ENCODE peak calls at places on chromosomes 11 and 22, in six cellular contexts. X, F, Q, A, D and L are unnamed samples.

GRCh38 chr22:38834991-38835390 is 8.8 kb downstream of the NPTXR start:
- DNase-seq in X (no peak), F (no peak), Q (no peak), A (no peak), D (no peak), L (no peak)

GRCh38 chr11:2802389-2803185 is 83.0 kb downstream of the CDKN1C start:
- DNase-seq in X (no peak), F (no peak), Q (peak), A (no peak), D (no peak), L (no peak)

GRCh38 chr22:22171357-22172218 is 73.0 kb upstream of the VPREB1 start:
- DNase-seq in X (peak), F (no peak), Q (peak), A (peak), D (no peak), L (no peak)

GRCh38 chr11:70233962-70234361 is 30.9 kb downstream of the FADD start:
- DNase-seq in X (no peak), F (no peak), Q (no peak), A (no peak), D (no peak), L (no peak)

GRCh38 chr22:44037519-44038370 is 13.6 kb downstream of the PARVB start:
- DNase-seq in X (peak), F (no peak), Q (no peak), A (peak), D (no peak), L (peak)

GRCh38 chr11:18235394-18235926 is 1.1 kb downstream of the SAA4 start:
- DNase-seq in X (no peak), F (no peak), Q (no peak), A (peak), D (no peak), L (no peak)

GRCh38 chr11:8268530-8269461 is 5.1 kb upstream of the LMO1 start:
- DNase-seq in X (no peak), F (peak), Q (no peak), A (peak), D (no peak), L (no peak)

GRCh38 chr11:126890561-126890960 is 110.0 kb downstream of the KIRREL3 start:
- DNase-seq in X (no peak), F (no peak), Q (peak), A (peak), D (peak), L (no peak)

GRCh38 chr11:106442032-106442431 is 364.6 kb downstream of the AASDHPPT start:
- DNase-seq in X (no peak), F (no peak), Q (no peak), A (no peak), D (no peak), L (no peak)

GRCh38 chr11:86741489-86742435 is 58.6 kb upstream of the PRSS23 start:
- DNase-seq in X (peak), F (no peak), Q (no peak), A (no peak), D (no peak), L (peak)
- H3K18ac ChIP-seq in X (peak), F (peak), Q (no peak), A (peak), D (no peak), L (peak)

GRCh38 chr11:64864135-64864472 is 14.3 kb downstream of the EHD1 start:
- DNase-seq in X (no peak), F (no peak), Q (no peak), A (no peak), D (no peak), L (no peak)
- H3K18ac ChIP-seq in X (peak), F (peak), Q (no peak), A (no peak), D (no peak), L (peak)

GRCh38 chr11:12404461-12404860 is 27.1 kb downstream of the PARVA start:
- DNase-seq in X (no peak), F (no peak), Q (no peak), A (no peak), D (no peak), L (no peak)

GRCh38 chr11:12403995-12404345 is 26.6 kb downstream of the PARVA start:
- DNase-seq in X (no peak), F (no peak), Q (no peak), A (no peak), D (no peak), L (no peak)

GRCh38 chr11:12403122-12403994 is 26.0 kb downstream of the PARVA start:
- DNase-seq in X (no peak), F (no peak), Q (no peak), A (no peak), D (no peak), L (peak)

GRCh38 chr11:12402691-12403120 is 25.3 kb downstream of the PARVA start:
- DNase-seq in X (no peak), F (no peak), Q (no peak), A (no peak), D (no peak), L (no peak)

DNA sequence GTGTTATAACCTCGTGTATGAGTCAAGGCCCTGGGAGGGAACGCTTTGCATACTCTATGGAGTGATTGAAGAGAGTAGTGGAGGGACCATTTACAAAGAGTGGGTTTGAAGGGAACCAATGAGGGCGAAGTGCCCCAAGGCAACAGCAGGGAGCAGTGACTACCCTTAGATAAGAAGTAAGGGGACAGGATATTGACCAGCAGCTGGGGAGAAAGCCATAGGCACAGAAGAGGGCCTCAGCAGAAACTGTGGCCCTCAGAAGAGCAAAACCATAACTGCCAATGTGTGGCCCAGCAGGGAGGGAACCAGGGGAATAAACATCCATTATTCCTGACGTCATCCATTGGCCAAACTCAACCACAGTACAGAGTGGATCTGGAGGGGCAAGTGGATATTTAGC is 24.7 kb downstream of the PARVA start:
- DNase-seq in X (no peak), F (no peak), Q (no peak), A (peak), D (no peak), L (no peak)
- H3K18ac ChIP-seq in X (no peak), F (no peak), Q (no peak), A (no peak), D (no peak), L (peak)

GRCh38 chr22:46738642-46738960 is 549 bp upstream of the CERK start:
- DNase-seq in X (no peak), F (no peak), Q (no peak), A (peak), D (no peak), L (no peak)

GRCh38 chr22:46740910-46741785 is 3.1 kb upstream of the CERK start:
- DNase-seq in X (no peak), F (no peak), Q (no peak), A (no peak), D (no peak), L (no peak)

GRCh38 chr22:46737976-46738641 is at the start of gene CERK:
- DNase-seq in X (peak), F (peak), Q (peak), A (peak), D (no peak), L (peak)

GRCh38 chr22:46737105-46737975 is 712 bp downstream of the CERK start:
- DNase-seq in X (peak), F (no peak), Q (peak), A (peak), D (no peak), L (peak)

DNA sequence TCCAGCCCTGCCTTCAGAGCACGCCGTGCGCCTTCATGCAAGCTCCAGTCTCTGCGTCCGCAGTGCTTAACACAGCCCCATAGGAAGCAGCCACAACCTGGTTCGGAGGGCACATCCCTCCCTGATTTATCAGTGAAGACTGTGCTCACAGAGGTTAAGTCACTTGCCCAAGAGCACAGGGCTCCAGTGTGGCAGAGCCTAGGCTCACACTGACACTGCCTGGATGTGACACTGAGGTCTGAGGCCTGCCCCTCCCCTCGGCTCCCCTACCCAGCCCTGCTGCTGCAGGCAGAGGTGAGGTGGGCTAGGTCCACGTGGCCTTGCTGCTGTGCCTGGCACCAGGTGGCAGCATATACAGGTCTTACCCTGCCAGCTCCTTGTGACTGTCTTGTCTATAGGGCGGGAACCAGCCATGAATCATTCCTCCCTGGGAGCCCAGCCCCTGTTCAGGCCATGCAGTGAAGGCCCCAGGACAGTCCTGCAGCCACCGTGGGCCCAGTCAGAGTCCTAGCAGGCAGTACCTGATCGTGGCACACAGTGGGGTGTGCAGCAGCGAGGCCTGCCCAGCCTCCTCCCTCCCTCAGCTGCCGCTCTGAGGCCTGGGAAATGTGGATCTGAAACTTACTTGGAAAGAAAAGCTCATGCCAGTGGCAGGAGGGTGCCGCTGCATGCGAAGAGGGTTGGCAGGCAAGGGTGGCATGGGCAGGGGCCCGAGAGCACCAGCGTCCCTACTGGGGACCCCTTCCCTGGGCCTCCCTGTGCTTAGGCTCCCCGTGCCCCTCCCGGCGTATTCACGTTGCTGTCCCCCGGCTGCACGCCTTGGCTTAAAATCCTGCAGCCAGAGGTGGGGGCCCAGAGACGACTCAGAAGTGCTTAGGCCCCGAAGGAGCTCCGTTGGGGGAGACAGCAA is 1.2 kb upstream of the CERK start:
- DNase-seq in X (peak), F (no peak), Q (peak), A (peak), D (no peak), L (peak)
- H3K18ac ChIP-seq in X (peak), F (peak), Q (no peak), A (no peak), D (no peak), L (no peak)

GRCh38 chr22:24550902-24551229 is 4.1 kb downstream of the GUCD1 start:
- DNase-seq in X (no peak), F (no peak), Q (no peak), A (no peak), D (no peak), L (no peak)
- H3K18ac ChIP-seq in X (no peak), F (no peak), Q (no peak), A (no peak), D (no peak), L (no peak)

DNA sequence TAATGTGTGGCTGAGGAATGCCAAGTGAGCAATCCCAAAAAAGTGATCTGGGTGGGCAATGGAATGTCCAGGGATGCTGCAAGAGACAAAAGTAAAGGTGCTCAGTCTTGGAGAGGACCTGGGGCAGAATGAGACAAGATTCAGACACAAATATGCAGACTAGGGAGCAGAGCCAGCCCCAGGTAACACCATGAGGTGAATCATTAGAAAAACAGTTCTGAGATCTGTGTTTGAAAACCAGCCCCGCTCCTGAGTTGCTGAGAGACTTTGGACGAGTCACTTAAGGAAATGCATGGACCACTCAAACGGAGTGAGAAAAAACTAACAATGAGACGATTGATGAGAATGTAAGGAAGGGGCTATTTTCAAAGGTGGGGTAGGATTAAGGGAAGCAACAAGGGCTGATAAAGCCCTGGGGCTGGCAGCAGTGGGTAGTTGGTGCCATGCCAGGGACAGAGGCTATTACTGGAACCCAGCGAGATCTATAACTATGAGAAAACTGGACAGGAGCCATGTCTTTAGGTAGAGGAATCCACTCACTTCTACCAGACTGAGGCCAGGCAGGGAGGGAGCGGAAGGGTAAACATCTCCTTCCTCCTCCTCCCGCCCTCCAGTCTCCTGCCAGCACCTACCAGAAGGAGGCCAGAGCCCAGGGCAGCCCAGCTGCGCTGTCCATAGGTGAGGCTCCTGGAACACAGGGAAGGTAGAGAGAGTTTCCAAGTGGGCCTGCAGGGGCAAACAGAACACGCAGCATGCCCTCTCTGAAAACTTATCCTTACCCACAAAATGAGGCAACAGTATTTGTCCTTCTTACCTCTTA is 130.4 kb upstream of the TEAD1 start:
- DNase-seq in X (no peak), F (no peak), Q (no peak), A (peak), D (no peak), L (no peak)
- H3K18ac ChIP-seq in X (no peak), F (peak), Q (no peak), A (no peak), D (no peak), L (peak)